ENCODE peak calls at places on chromosomes 2 and 18, in five cellular contexts. Q, W, X, J and N are unnamed samples.

GRCh38 chr18:62999392-62999791 is 284.1 kb downstream of the PHLPP1 start:
- DNase-seq in W (peak; percentile 78), J (no peak), Q (peak; percentile 44), X (peak; percentile 87), N (peak; percentile 98)

GRCh38 chr2:24814498-24814897 is 21.3 kb downstream of the CENPO start:
- DNase-seq in W (no peak), X (no peak), Q (no peak), J (no peak), N (no peak)

GRCh38 chr2:146820672-146821071 is 1024.2 kb upstream of the ACVR2A start:
- DNase-seq in J (no peak), W (peak; percentile 72), X (peak; percentile 54), Q (no peak), N (peak; percentile 46)

GRCh38 chr2:47236503-47237215 is 81.6 kb upstream of the STPG4 start:
- DNase-seq in J (no peak), Q (no peak), W (no peak), X (no peak), N (no peak)

GRCh38 chr2:237885931-237886701 is 26.7 kb downstream of the RAMP1 start:
- DNase-seq in Q (peak; percentile 86), X (peak; percentile 76), W (peak; percentile 65), J (no peak), N (peak; percentile 50)

GRCh38 chr2:73020657-73021370 is 50.7 kb downstream of the SFXN5 start:
- DNase-seq in J (peak; percentile 20), Q (no peak), W (peak; percentile 96), X (peak; percentile 63), N (peak; percentile 80)

GRCh38 chr2:152499921-152500320 is 164.9 kb downstream of the FMNL2 start:
- DNase-seq in J (no peak), X (peak; percentile 40), Q (no peak), W (peak; percentile 96), N (peak; percentile 65)

GRCh38 chr2:43312751-43313641 is 86.6 kb upstream of the ZFP36L2 start:
- DNase-seq in W (peak; percentile 74), Q (no peak), X (no peak), J (no peak), N (peak; percentile 72)

GRCh38 chr2:58680938-58681337 is 439.8 kb upstream of the FANCL start:
- DNase-seq in J (no peak), W (peak; percentile 17), X (no peak), Q (no peak), N (peak; percentile 2)
- TF ChIP-seq CTCF in J (no peak), W (peak; percentile 7), X (no peak), Q (no peak), N (no peak)

GRCh38 chr18:73261923-73262322 is 394.1 kb upstream of the NETO1 start:
- DNase-seq in X (no peak), Q (no peak), W (no peak), J (no peak), N (no peak)

GRCh38 chr18:73261243-73261642 is 393.5 kb upstream of the NETO1 start:
- DNase-seq in Q (no peak), X (no peak), J (no peak), W (no peak), N (no peak)

GRCh38 chr18:73264562-73264921 is 396.8 kb upstream of the NETO1 start:
- DNase-seq in W (no peak), J (no peak), X (no peak), Q (no peak), N (no peak)
- H3K4me3 ChIP-seq in W (no peak overlapping the region), J (no peak overlapping the region), X (no peak overlapping the region), Q (no peak overlapping the region), N (no peak overlapping the region)

DNA sequence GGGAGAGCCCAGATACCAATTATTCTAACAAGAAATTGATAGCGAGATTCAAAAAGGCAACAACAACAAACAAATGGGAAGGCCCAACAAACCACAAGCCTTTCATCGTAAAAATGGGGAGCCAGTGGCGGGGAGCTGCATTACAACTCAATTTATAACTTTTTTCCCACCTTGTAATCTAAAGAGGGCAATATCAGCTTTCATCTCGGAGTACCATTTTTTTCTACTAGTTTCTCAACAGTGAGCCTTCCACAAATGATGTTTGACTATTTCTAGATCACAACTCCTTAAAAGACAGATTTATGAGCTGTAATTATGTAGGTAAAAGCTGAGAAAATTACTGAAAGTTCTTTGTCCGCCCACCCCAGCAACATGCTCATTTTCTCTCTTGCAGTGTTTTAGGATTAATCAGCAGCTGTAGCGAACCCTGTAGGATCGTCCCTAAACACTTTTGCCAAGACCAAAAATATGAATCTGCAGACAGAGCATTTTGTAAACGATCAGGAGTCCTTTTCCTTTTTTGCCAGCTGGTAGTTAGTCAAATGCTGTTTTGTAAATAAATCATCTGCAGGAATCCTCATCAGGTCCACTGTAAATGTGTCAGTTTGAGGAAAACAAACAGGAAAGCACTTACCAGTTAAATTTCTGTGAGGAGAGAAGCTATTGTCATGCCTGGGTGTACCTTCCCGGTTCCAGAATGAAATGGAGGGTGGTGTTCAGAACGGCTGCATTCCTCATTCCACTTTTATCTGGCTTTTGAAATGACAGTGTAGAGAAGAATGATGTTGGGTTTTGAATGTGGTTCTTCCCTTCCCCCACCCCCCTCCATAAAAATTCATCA is 53.2 kb downstream of the EEF1B2 start:
- DNase-seq in W (peak; percentile 72), X (peak; percentile 80), Q (no peak), J (no peak), N (peak; percentile 92)
- TF ChIP-seq CTCF in W (peak; percentile 21), X (no peak), Q (no peak), J (no peak), N (peak; percentile 26)

GRCh38 chr2:74856599-74856998 is 22.7 kb downstream of the HK2 start:
- DNase-seq in X (no peak), J (no peak), Q (no peak), W (no peak), N (no peak)

GRCh38 chr2:74856004-74856578 is 22.2 kb downstream of the HK2 start:
- DNase-seq in J (peak; percentile 88), W (no peak), X (no peak), Q (no peak), N (no peak)

GRCh38 chr2:74857725-74858124 is 23.8 kb downstream of the HK2 start:
- DNase-seq in X (no peak), J (no peak), Q (no peak), W (no peak), N (no peak)

GRCh38 chr2:74854401-74854800 is 20.5 kb downstream of the HK2 start:
- DNase-seq in X (no peak), Q (no peak), J (no peak), W (no peak), N (no peak)

GRCh38 chr2:74857215-74857614 is 23.3 kb downstream of the HK2 start:
- DNase-seq in J (no peak), X (no peak), Q (no peak), W (no peak), N (no peak)
- H3K4me3 ChIP-seq in J (no peak overlapping the region), X (no peak overlapping the region), Q (no peak overlapping the region), W (no peak overlapping the region), N (no peak overlapping the region)

GRCh38 chr2:898319-898718 is 52.3 kb upstream of the SNTG2 start:
- DNase-seq in W (peak; percentile 37), Q (no peak), X (no peak), J (no peak), N (no peak)
- TF ChIP-seq CTCF in W (peak; percentile 61), Q (no peak), X (no peak), J (no peak), N (no peak)

GRCh38 chr2:200708951-200709350 is 102.8 kb upstream of the BZW1 start:
- DNase-seq in X (no peak), W (no peak), J (no peak), Q (no peak), N (no peak)

GRCh38 chr2:200713003-200713703 is 98.6 kb upstream of the BZW1 start:
- DNase-seq in J (peak; percentile 91), W (peak; percentile 95), X (peak; percentile 93), Q (peak; percentile 90), N (peak; percentile 93)

DNA sequence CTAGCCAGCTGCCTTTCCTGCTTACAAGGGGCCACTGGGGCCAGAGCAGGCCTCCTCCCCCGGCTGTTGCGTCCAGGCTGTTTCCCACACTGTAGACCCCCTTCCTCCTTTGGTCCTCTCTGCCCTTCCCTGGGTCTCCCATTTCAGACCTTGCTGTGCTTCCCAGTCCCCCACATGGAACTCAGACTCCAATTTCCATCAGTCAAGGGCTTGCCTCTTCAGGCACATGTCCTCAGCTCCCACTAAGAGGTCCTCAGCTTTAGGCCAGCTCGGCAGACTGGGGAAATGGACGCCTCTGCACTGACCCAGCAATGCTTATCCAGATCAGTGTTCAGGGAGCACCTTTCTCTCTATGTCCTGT is 98.0 kb upstream of the BZW1 start:
- DNase-seq in J (no peak), Q (no peak), X (no peak), W (no peak), N (no peak)
- H3K4me3 ChIP-seq in J (no peak overlapping the region), Q (peak overlapping the region; percentile 58), X (no peak overlapping the region), W (no peak overlapping the region), N (no peak overlapping the region)

GRCh38 chr2:239002591-239002959 is 154.7 kb downstream of the TWIST2 start:
- DNase-seq in Q (no peak), J (no peak), W (no peak), X (no peak), N (no peak)

GRCh38 chr2:239005586-239005985 is 157.7 kb downstream of the TWIST2 start:
- DNase-seq in J (no peak), Q (no peak), W (no peak), X (no peak), N (no peak)

GRCh38 chr2:239003933-239004636 is 156.2 kb downstream of the TWIST2 start:
- DNase-seq in J (no peak), W (no peak), Q (no peak), X (no peak), N (no peak)

GRCh38 chr2:239001794-239002193 is 153.9 kb downstream of the TWIST2 start:
- DNase-seq in Q (no peak), X (no peak), J (no peak), W (no peak), N (no peak)

DNA sequence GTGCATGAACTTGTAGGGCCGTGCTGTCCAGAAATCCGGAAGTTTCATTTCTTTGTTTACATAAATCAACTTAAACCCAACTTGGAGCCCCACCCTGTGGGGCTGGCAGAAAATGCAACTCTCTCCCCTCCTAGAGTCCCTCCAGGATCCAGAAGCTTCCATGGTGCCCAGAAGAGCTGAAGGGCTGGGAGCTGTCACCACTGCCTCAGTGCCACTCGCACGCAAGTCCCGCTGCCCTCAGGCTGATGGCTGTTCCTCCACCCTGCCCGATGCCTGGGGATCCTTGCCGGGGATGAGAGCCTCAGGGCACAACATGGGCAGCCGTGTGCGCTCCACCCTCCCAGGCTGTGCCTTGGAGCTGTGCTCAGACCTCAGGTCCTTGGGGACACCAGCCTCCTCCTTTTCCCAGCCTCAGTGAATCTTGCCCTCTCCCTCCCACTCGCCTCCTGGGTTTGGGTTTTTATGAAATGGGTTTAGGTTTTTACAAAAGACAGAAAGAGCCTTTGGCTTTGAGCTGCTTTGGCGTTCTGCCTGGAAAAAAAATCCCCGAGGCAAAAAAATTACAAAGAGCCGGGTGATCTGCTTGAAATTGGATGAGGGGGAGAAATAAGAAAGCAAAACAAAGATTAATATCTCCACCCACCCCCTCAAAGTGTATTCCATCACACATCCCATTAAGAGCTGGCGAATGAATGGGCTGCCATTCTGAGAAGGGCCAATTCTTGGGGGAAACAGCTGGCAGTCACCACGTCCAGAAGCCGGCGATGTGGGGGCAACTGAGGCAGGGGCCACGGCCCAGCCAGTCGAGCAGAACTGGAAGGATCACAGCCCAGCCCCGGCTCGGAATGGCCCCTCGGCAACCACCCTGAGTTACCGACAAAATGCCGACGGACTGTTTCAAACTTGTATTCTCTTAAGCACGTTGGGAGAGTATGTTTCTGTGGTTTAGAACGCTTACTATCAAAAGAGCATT is 155.4 kb downstream of the TWIST2 start:
- DNase-seq in X (peak; percentile 65), J (no peak), Q (no peak), W (peak; percentile 69), N (peak; percentile 89)
- TF ChIP-seq CTCF in X (peak; percentile 35), J (no peak), Q (no peak), W (peak; percentile 52), N (peak; percentile 43)